ENCODE peak calls at places on chromosomes 2 and 18, in five cellular contexts. J, Y, O, M and P are unnamed samples.

GRCh38 chr2:43898134-43898957 is 59.6 kb downstream of the ABCG8 start:
- DNase-seq in J (peak; percentile 4), Y (peak; percentile 39), O (no peak), M (no peak), P (peak; percentile 75)

GRCh38 chr2:190579945-190580866 is 45.7 kb upstream of the NEMP2 start:
- DNase-seq in J (no peak), Y (no peak), O (no peak), M (no peak), P (no peak)

GRCh38 chr2:166653185-166653813 is 159.2 kb upstream of the SCN7A start:
- DNase-seq in J (no peak), Y (no peak), O (no peak), M (no peak), P (peak; percentile 82)

GRCh38 chr18:56538756-56539155 is 99.6 kb downstream of the TXNL1 start:
- DNase-seq in J (no peak), Y (no peak), O (no peak), M (no peak), P (no peak)

GRCh38 chr2:115214050-115214449 is 771.6 kb downstream of the DPP10 start:
- DNase-seq in J (no peak), Y (no peak), O (no peak), M (no peak), P (no peak)

GRCh38 chr2:118085173-118086023 is 2.9 kb upstream of the INSIG2 start:
- DNase-seq in J (no peak), Y (no peak), O (no peak), M (no peak), P (no peak)

GRCh38 chr2:75526842-75527241 is 33.9 kb downstream of the EVA1A start:
- DNase-seq in J (no peak), Y (no peak), O (no peak), M (no peak), P (no peak)

GRCh38 chr2:183678908-183679307 is 554.7 kb downstream of the NUP35 start:
- DNase-seq in J (no peak), Y (no peak), O (no peak), M (no peak), P (no peak)

GRCh38 chr18:56973487-56973886 is 173.4 kb upstream of the BOD1L2 start:
- DNase-seq in J (no peak), Y (no peak), O (no peak), M (no peak), P (no peak)

GRCh38 chr2:223102040-223102899 is 50.3 kb downstream of the KCNE4 start:
- DNase-seq in J (no peak), Y (peak; percentile 83), O (no peak), M (no peak), P (no peak)

GRCh38 chr2:239611222-239611795 is 210.5 kb upstream of the HDAC4 start:
- DNase-seq in J (no peak), Y (no peak), O (no peak), M (no peak), P (no peak)

GRCh38 chr2:165601866-165602636 is 132.6 kb downstream of the CSRNP3 start:
- DNase-seq in J (no peak), Y (no peak), O (no peak), M (no peak), P (peak; percentile 36)

GRCh38 chr2:18552351-18553077 is 7.9 kb downstream of the RDH14 start:
- DNase-seq in J (no peak), Y (no peak), O (no peak), M (no peak), P (peak; percentile 79)

GRCh38 chr2:38466849-38467767 is 90.0 kb upstream of the ATL2 start:
- DNase-seq in J (no peak), Y (no peak), O (no peak), M (no peak), P (no peak)

GRCh38 chr2:70078384-70078783 is 8.9 kb upstream of the PCBP1 start:
- DNase-seq in J (no peak), Y (no peak), O (no peak), M (no peak), P (no peak)

GRCh38 chr2:235132641-235133040 is 180.8 kb downstream of the SH3BP4 start:
- DNase-seq in J (no peak), Y (no peak), O (no peak), M (no peak), P (no peak)

GRCh38 chr2:26846334-26846863 is 1.5 kb upstream of the DPYSL5 start:
- DNase-seq in J (peak; percentile 49), Y (peak; percentile 93), O (peak; percentile 34), M (peak; percentile 60), P (peak; percentile 68)

GRCh38 chr2:207801259-207801658 is 31.6 kb upstream of the FZD5 start:
- DNase-seq in J (no peak), Y (peak; percentile 72), O (no peak), M (no peak), P (no peak)

GRCh38 chr2:54042341-54042740 is 71.5 kb upstream of the PSME4 start:
- DNase-seq in J (no peak), Y (no peak), O (no peak), M (no peak), P (no peak)

GRCh38 chr18:28365406-28365805 is 188.5 kb upstream of the CDH2 start:
- DNase-seq in J (no peak), Y (no peak), O (peak; percentile 0), M (no peak), P (peak; percentile 60)

GRCh38 chr2:109206569-109207145 is 77.7 kb downstream of the SH3RF3 start:
- DNase-seq in J (no peak), Y (no peak), O (no peak), M (no peak), P (no peak)

GRCh38 chr2:59756145-59756544 is 797.3 kb downstream of the BCL11A start:
- DNase-seq in J (no peak), Y (no peak), O (no peak), M (no peak), P (no peak)

GRCh38 chr2:239465017-239466001 is 64.5 kb upstream of the HDAC4 start:
- DNase-seq in J (no peak), Y (no peak), O (peak; percentile 11), M (peak; percentile 69), P (peak; percentile 8)

GRCh38 chr2:95275601-95276243 is 1.5 kb downstream of the PROM2 start:
- DNase-seq in J (no peak), Y (no peak), O (no peak), M (no peak), P (no peak)

GRCh38 chr2:141968377-141968920 is 162.4 kb downstream of the LRP1B start:
- DNase-seq in J (no peak), Y (no peak), O (no peak), M (no peak), P (peak; percentile 25)

GRCh38 chr2:26816893-26817292 is 31.0 kb downstream of the CENPA start:
- DNase-seq in J (no peak), Y (peak; percentile 96), O (no peak), M (no peak), P (no peak)

GRCh38 chr2:137178955-137179377 is 413.6 kb downstream of the THSD7B start:
- DNase-seq in J (no peak), Y (no peak), O (no peak), M (no peak), P (peak; percentile 45)

GRCh38 chr2:158179660-158180059 is 78.0 kb downstream of the UPP2 start:
- DNase-seq in J (no peak), Y (peak; percentile 24), O (no peak), M (no peak), P (peak; percentile 42)

GRCh38 chr2:134193774-134194173 is 60.1 kb upstream of the MGAT5 start:
- DNase-seq in J (no peak), Y (no peak), O (no peak), M (no peak), P (peak; percentile 39)

GRCh38 chr2:42652086-42652485 is 83.7 kb downstream of the MTA3 start:
- DNase-seq in J (peak; percentile 54), Y (peak; percentile 32), O (no peak), M (no peak), P (no peak)

GRCh38 chr18:21991081-21991534 is 178.3 kb upstream of the GATA6 start:
- DNase-seq in J (no peak), Y (peak; percentile 93), O (no peak), M (no peak), P (no peak)

GRCh38 chr18:74499633-74500032 is 3.5 kb downstream of the CNDP2 start:
- DNase-seq in J (peak; percentile 39), Y (no peak), O (no peak), M (peak; percentile 41), P (no peak)

GRCh38 chr2:62292190-62292589 is 96.3 kb downstream of the B3GNT2 start:
- DNase-seq in J (no peak), Y (peak; percentile 12), O (no peak), M (no peak), P (peak; percentile 47)

GRCh38 chr2:64054166-64054915 is 35.1 kb upstream of the VPS54 start:
- DNase-seq in J (no peak), Y (no peak), O (no peak), M (no peak), P (no peak)

GRCh38 chr2:104447831-104448434 is 406.0 kb upstream of the POU3F3 start:
- DNase-seq in J (no peak), Y (no peak), O (no peak), M (no peak), P (no peak)

GRCh38 chr2:160657206-160657605 is 163.6 kb upstream of the RBMS1 start:
- DNase-seq in J (no peak), Y (peak; percentile 9), O (no peak), M (no peak), P (peak; percentile 49)